ENCODE peak calls at places on chromosomes 16 and 17, in six cellular contexts. M is tibial artery; T is upper lobe of right lung; A is CD8-positive, alpha-beta memory T cell; D is body of pancreas; G is esophagus muscularis mucosa. Q is an unnamed sample.
A peak's percentile ranks its signal among the peaks of the same experiment; 100 is the strongest.

GRCh38 chr16:84436196-84436595 is 67.9 kb downstream of the ATP2C2 start:
- DNase-seq in M (no peak), T (no peak), A (no peak), D (no peak), G (no peak), Q (no peak)

GRCh38 chr17:51152766-51153209 is 571 bp upstream of the NME1 start:
- DNase-seq in M (no peak), T (no peak), A (no peak), D (peak; percentile 10), G (no peak), Q (no peak)

GRCh38 chr17:31052187-31052889 is 42.4 kb upstream of the NF1 start:
- DNase-seq in M (peak; percentile 84), T (no peak), A (no peak), D (peak; percentile 62), G (no peak), Q (no peak)

GRCh38 chr16:65294708-65295107 is 172.8 kb upstream of the CDH11 start:
- DNase-seq in M (no peak), T (no peak), A (no peak), D (no peak), G (peak; percentile 26), Q (no peak)

GRCh38 chr17:21200590-21201301 is 13.2 kb downstream of the TMEM11 start:
- DNase-seq in M (no peak), T (no peak), A (no peak), D (no peak), G (no peak), Q (no peak)

GRCh38 chr16:4297480-4297879 is 18.4 kb upstream of the GLIS2 start:
- DNase-seq in M (no peak), T (no peak), A (no peak), D (no peak), G (no peak), Q (no peak)

GRCh38 chr17:76884995-76885896 is 17.0 kb downstream of the MGAT5B start:
- DNase-seq in M (no peak), T (no peak), A (no peak), D (no peak), G (no peak), Q (no peak)

GRCh38 chr17:80678621-80679020 is 134.0 kb downstream of the RPTOR start:
- DNase-seq in M (peak; percentile 48), T (no peak), A (no peak), D (no peak), G (no peak), Q (no peak)

GRCh38 chr16:84451781-84452180 is 52.7 kb downstream of the MEAK7 start:
- DNase-seq in M (peak; percentile 48), T (peak; percentile 16), A (no peak), D (no peak), G (no peak), Q (no peak)

GRCh38 chr16:88943131-88943664 is 33.8 kb downstream of the CBFA2T3 start:
- DNase-seq in M (no peak), T (no peak), A (no peak), D (no peak), G (no peak), Q (no peak)

GRCh38 chr17:9408381-9408780 is 167.2 kb downstream of the STX8 start:
- DNase-seq in M (no peak), T (no peak), A (no peak), D (no peak), G (no peak), Q (no peak)

GRCh38 chr16:23048164-23048563 is 101.1 kb downstream of the USP31 start:
- DNase-seq in M (no peak), T (no peak), A (no peak), D (no peak), G (peak; percentile 42), Q (no peak)

GRCh38 chr17:9169116-9169515 is 147.8 kb downstream of the NTN1 start:
- DNase-seq in M (no peak), T (no peak), A (no peak), D (no peak), G (no peak), Q (no peak)

GRCh38 chr16:2963611-2964415 is at the start of gene KREMEN2:
- DNase-seq in M (no peak), T (no peak), A (peak; percentile 25), D (no peak), G (no peak), Q (peak; percentile 41)

GRCh38 chr16:8798535-8799157 is 1.0 kb downstream of the PMM2 start:
- DNase-seq in M (no peak), T (no peak), A (no peak), D (no peak), G (no peak), Q (no peak)

GRCh38 chr16:23491490-23492391 is 18.6 kb downstream of the GGA2 start:
- DNase-seq in M (no peak), T (peak; percentile 70), A (no peak), D (no peak), G (no peak), Q (no peak)

GRCh38 chr16:80938035-80938927 is 68.4 kb downstream of the CMC2 start:
- DNase-seq in M (peak; percentile 70), T (no peak), A (no peak), D (peak; percentile 57), G (no peak), Q (no peak)

GRCh38 chr17:7825206-7825980 is 8.6 kb upstream of the KDM6B start:
- DNase-seq in M (no peak), T (no peak), A (no peak), D (no peak), G (no peak), Q (no peak)

GRCh38 chr17:66686601-66687000 is 148.3 kb upstream of the CACNG5 start:
- DNase-seq in M (no peak), T (no peak), A (no peak), D (no peak), G (no peak), Q (no peak)

GRCh38 chr17:60073063-60073462 is 5.7 kb downstream of the HEATR6 start:
- DNase-seq in M (no peak), T (no peak), A (no peak), D (no peak), G (no peak), Q (no peak)
- H3K4me1 ChIP-seq in M (no peaks in the 10 kb centered on the region), T (peaks cover 11% of the 10 kb centered on the region), A (peaks cover 12% of the 10 kb centered on the region), D (peaks cover 11% of the 10 kb centered on the region), G (peaks cover 16% of the 10 kb centered on the region), Q (no peaks in the 10 kb centered on the region)

GRCh38 chr17:38444151-38444550 is 15.9 kb downstream of the ARHGAP23 start:
- DNase-seq in M (peak; percentile 83), T (peak; percentile 82), A (peak; percentile 46), D (peak; percentile 61), G (no peak), Q (peak; percentile 72)
- H3K27ac ChIP-seq in M (peak overlapping the region; percentile 78), T (no peak overlapping the region), A (no peak overlapping the region), D (no peak overlapping the region), G (peak overlapping the region; percentile 80), Q (no peak overlapping the region)

DNA sequence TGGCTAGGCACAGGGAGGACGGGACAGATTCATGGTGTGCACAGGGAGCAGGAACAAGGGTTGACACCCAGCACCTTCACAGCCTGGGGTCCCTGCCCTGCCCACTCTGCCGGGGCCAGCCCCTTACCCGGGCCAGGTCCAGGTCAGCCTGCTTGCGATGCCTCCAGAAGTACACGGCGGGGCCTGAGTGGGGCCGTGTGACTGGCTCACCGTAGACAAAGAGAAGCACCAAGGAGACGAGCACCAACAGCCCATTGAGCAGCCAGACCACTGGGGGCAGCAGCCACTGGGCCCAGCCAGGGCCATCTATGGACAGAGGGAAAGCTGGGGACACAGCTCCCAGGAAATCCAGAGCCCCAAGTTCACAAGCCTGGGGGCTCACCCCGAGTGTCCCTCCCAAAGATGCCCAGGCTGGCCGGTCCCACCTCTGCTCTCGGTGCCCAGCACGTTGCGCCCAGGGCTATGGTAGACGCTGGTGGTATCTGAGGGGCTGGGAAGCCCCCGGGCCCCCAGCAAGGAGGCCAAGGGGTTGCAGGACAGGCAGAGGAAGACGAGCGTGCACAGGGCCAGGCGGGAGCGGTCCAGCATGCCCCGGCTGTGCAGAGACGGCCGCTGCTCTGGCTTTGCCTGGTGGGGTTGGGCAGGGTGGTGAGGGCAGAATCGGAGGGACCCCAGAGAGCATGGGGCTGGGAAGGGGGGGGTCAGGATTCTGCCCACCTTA is 19.8 kb downstream of the SREBF1 start:
- DNase-seq in M (no peak), T (no peak), A (no peak), D (no peak), G (no peak), Q (no peak)
- H3K4me1 ChIP-seq in M (no peaks in the 10 kb centered on the region), T (peaks cover 33% of the 10 kb centered on the region), A (peaks cover 36% of the 10 kb centered on the region), D (peaks cover 42% of the 10 kb centered on the region), G (peaks cover 87% of the 10 kb centered on the region), Q (peaks cover 11% of the 10 kb centered on the region)

DNA sequence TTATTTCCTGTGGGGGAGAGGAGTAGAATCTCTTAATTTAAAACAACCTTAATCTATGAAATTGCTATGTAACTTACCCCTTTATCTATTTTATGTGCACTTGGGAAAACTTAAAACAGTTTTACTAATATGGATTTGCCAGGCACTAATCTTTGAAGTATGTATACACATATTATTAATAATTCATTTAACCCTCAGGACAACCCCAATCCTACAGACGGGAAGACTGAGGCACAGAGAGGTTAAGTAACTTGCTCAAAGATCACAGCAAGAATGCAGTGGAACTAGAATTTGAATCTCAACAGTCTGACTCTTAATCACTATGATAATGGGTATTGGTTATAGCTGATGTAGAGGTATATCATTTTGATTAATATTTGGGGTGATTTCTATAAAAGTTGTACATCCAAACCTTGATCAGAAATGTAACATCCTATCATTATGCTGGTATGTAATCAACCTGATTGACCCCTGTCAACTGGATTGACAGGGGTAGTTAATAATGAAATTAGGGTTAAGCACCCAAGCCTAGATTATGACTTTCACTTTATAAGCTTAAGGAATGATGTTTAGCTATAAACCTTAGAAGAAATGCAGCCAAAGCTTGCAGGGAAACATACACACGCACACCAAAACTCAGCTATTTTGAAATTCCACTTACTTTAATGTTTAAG is 1.6 kb downstream of the MYO1D start:
- DNase-seq in M (no peak), T (no peak), A (no peak), D (no peak), G (no peak), Q (no peak)
- H3K27ac ChIP-seq in M (peak overlapping the region; percentile 93), T (peak overlapping the region; percentile 84), A (no peak overlapping the region), D (peak overlapping the region; percentile 97), G (peak overlapping the region; percentile 85), Q (peak overlapping the region; percentile 98)

GRCh38 chr17:38746893-38747384 is 1.2 kb downstream of the PCGF2 start:
- DNase-seq in M (no peak), T (no peak), A (no peak), D (no peak), G (no peak), Q (no peak)

GRCh38 chr17:38746004-38746892 is 1.9 kb downstream of the PCGF2 start:
- DNase-seq in M (no peak), T (no peak), A (no peak), D (no peak), G (no peak), Q (no peak)

GRCh38 chr17:38747385-38748328 is 479 bp downstream of the PCGF2 start:
- DNase-seq in M (no peak), T (peak; percentile 82), A (no peak), D (no peak), G (no peak), Q (peak; percentile 72)

GRCh38 chr17:38743556-38744171 is 4.5 kb downstream of the PCGF2 start:
- DNase-seq in M (no peak), T (peak; percentile 72), A (no peak), D (peak; percentile 69), G (no peak), Q (no peak)

DNA sequence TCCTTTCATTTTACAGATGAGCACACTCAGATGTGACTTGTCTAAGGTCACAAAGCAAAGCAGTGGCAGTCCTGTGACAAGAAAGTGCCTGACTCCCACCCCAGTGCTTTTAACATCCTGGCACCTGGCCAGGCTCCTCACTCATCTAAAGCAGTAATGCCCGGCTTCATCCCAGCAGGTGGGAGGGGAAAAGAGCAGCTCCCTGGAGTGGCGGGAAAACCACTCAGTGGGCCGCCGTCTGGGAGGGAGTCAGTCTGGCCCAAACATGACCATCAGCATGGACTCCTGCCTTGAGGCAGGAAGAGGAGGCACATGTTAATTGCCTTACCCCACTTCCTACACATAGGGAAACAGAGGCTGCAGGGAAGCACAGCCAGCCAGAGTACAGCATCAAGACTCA is 2.6 kb downstream of the PCGF2 start:
- DNase-seq in M (no peak), T (no peak), A (no peak), D (no peak), G (no peak), Q (no peak)
- H3K4me1 ChIP-seq in M (no peaks in the 10 kb centered on the region), T (peaks cover 52% of the 10 kb centered on the region), A (peaks cover 33% of the 10 kb centered on the region), D (peaks cover 75% of the 10 kb centered on the region), G (peaks cover 98% of the 10 kb centered on the region), Q (peaks cover 36% of the 10 kb centered on the region)

Q was measured in Peyer's patch.